ENCODE peak calls at places on chromosomes 16 and 17, in five cellular contexts. T, S, P, X and O are unnamed samples.

GRCh38 chr16:4123617-4124300 is 7.5 kb upstream of the ADCY9 start:
- DNase-seq in T (no peak), S (peak), P (no peak), X (peak), O (no peak)

GRCh38 chr17:69402052-69402451 is 12.4 kb upstream of the MAP2K6 start:
- DNase-seq in T (no peak), S (no peak), P (no peak), X (no peak), O (no peak)

GRCh38 chr17:78278139-78278741 is 46.8 kb downstream of the TMEM235 start:
- DNase-seq in T (no peak), S (no peak), P (no peak), X (no peak), O (peak)

GRCh38 chr16:2082171-2082982 is 34.6 kb downstream of the TSC2 start:
- DNase-seq in T (no peak), S (peak), P (no peak), X (no peak), O (no peak)

GRCh38 chr16:52552643-52553042 is 5.7 kb upstream of the TOX3 start:
- DNase-seq in T (no peak), S (no peak), P (peak), X (no peak), O (no peak)

GRCh38 chr17:42518046-42518754 is 17.8 kb upstream of the NAGLU start:
- DNase-seq in T (no peak), S (peak), P (no peak), X (peak), O (peak)

GRCh38 chr17:17497065-17497844 is 1.1 kb upstream of the RASD1 start:
- DNase-seq in T (no peak), S (no peak), P (no peak), X (no peak), O (peak)

GRCh38 chr16:11506816-11507305 is 79.9 kb downstream of the LITAF start:
- DNase-seq in T (no peak), S (no peak), P (no peak), X (no peak), O (no peak)

GRCh38 chr16:73956592-73957495 is 339.8 kb upstream of the PSMD7 start:
- DNase-seq in T (no peak), S (peak), P (peak), X (peak), O (peak)

GRCh38 chr16:4301968-4302367 is 13.9 kb upstream of the GLIS2 start:
- DNase-seq in T (no peak), S (no peak), P (no peak), X (no peak), O (no peak)

GRCh38 chr16:47666434-47666833 is 205.3 kb downstream of the PHKB start:
- DNase-seq in T (no peak), S (no peak), P (no peak), X (no peak), O (no peak)

GRCh38 chr16:66386629-66387622 is 20.4 kb downstream of the CDH5 start:
- DNase-seq in T (no peak), S (no peak), P (no peak), X (no peak), O (no peak)

GRCh38 chr17:50274142-50274944 is at the start of gene TMEM92:
- DNase-seq in T (peak), S (no peak), P (peak), X (no peak), O (peak)

GRCh38 chr17:6455321-6455705 is 11.1 kb downstream of the PIMREG start:
- DNase-seq in T (no peak), S (peak), P (no peak), X (no peak), O (peak)

GRCh38 chr17:63442074-63442473 is 4.0 kb downstream of the CYB561 start:
- DNase-seq in T (no peak), S (no peak), P (no peak), X (no peak), O (no peak)

GRCh38 chr16:73503093-73503492 is 455.2 kb upstream of the ZFHX3 start:
- DNase-seq in T (no peak), S (no peak), P (no peak), X (no peak), O (no peak)

GRCh38 chr17:1029912-1030656 is 33.2 kb downstream of the TIMM22 start:
- DNase-seq in T (no peak), S (no peak), P (no peak), X (no peak), O (no peak)

GRCh38 chr16:74771656-74772315 is 2.8 kb downstream of the FA2H start:
- DNase-seq in T (no peak), S (no peak), P (no peak), X (no peak), O (no peak)

GRCh38 chr16:12901597-12902436 is at the start of gene SHISA9:
- DNase-seq in T (no peak), S (no peak), P (peak), X (no peak), O (no peak)

GRCh38 chr16:81224836-81225235 is 13.7 kb upstream of the BCO1 start:
- DNase-seq in T (no peak), S (no peak), P (no peak), X (peak), O (no peak)

GRCh38 chr17:7177210-7177953 is 1.8 kb downstream of the ASGR1 start:
- DNase-seq in T (no peak), S (peak), P (peak), X (peak), O (peak)

GRCh38 chr16:19589771-19590302 is 34.3 kb downstream of the VPS35L start:
- DNase-seq in T (no peak), S (peak), P (no peak), X (peak), O (no peak)

GRCh38 chr16:48820379-48820778 is 210.4 kb upstream of the N4BP1 start:
- DNase-seq in T (no peak), S (no peak), P (no peak), X (no peak), O (no peak)

GRCh38 chr16:29845656-29846055 is 17.4 kb downstream of the CDIPT start:
- DNase-seq in T (no peak), S (no peak), P (no peak), X (no peak), O (no peak)

GRCh38 chr16:10594312-10594950 is 14.0 kb upstream of the EMP2 start:
- DNase-seq in T (no peak), S (no peak), P (no peak), X (no peak), O (no peak)

GRCh38 chr16:12311887-12312286 is 335.4 kb downstream of the SNX29 start:
- DNase-seq in T (no peak), S (no peak), P (no peak), X (no peak), O (no peak)

GRCh38 chr16:69049146-69049545 is 56.3 kb upstream of the HAS3 start:
- DNase-seq in T (no peak), S (peak), P (no peak), X (peak), O (no peak)

GRCh38 chr17:60817187-60817586 is 139.5 kb downstream of the BCAS3 start:
- DNase-seq in T (no peak), S (peak), P (no peak), X (peak), O (no peak)

GRCh38 chr17:28552201-28552999 is at the start of gene UNC119:
- DNase-seq in T (no peak), S (peak), P (peak), X (peak), O (peak)
- H3K14ac ChIP-seq in T (no peak), S (peak), P (peak), X (peak), O (peak)

GRCh38 chr17:27462149-27462548 is 5.9 kb downstream of the KSR1 start:
- DNase-seq in T (no peak), S (no peak), P (no peak), X (no peak), O (no peak)
- H3K14ac ChIP-seq in T (no peak), S (no peak), P (no peak), X (no peak), O (no peak)

GRCh38 chr17:4477286-4477791 is 21.3 kb upstream of the SPNS2 start:
- DNase-seq in T (no peak), S (no peak), P (no peak), X (no peak), O (no peak)
- H3K14ac ChIP-seq in T (no peak), S (no peak), P (peak), X (no peak), O (no peak)

DNA sequence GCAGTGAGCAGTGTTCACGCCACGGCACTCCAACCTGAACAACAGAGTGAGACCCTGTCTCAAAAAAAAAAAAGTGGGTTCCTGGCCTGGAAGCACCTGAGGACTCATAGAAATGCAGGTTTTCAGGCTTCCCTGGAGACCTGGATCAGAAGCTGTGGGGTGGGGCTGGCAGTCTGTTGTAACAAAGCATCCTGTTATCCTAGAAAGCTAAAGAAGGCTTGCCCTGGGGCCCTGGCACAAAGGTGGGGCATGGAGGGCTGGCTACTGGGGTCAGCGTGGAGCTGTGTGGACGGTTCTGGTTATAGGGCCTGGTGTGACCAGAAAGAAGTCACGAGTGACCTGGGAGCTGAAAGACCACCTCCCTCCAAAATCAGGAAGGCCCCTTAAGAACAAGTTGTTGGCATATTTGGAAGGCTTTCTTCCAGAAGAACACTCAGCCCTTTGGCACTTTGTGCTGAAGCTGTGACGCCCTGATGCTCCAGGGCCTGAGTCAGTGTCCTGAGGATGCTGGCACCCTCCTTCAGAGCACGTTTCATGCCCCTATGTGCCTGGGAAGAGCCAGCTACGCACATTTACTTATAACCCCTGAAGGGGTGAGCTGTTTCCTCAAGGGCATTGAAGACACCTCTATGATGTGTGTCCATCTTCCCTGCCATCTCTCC is 6.2 kb downstream of the CRISPLD2 start:
- DNase-seq in T (no peak), S (peak), P (no peak), X (no peak), O (no peak)
- H3K14ac ChIP-seq in T (no peak), S (peak), P (no peak), X (no peak), O (no peak)

GRCh38 chr16:84898447-84898846 is 78.7 kb downstream of the CRISPLD2 start:
- DNase-seq in T (no peak), S (peak), P (no peak), X (no peak), O (no peak)
- H3K14ac ChIP-seq in T (no peak), S (no peak), P (no peak), X (no peak), O (no peak)

DNA sequence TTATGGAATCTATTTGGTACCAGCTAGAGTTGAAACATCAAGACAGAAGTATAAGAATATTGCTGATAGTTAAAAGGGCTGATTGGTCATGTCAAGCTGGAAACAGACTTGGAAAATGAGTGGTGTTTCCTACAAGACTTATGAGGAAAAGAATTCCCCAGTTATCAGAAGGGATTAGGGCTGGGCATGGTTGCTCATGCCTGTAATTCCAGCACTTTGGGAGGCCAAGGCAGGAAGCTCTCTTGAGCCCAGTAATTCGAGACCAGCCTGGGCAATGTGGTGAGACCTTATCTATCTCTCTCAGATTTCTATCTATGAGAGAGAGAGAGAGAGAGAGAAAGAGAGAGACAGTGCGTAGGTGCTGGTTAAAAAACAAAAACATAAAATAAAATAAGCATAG is 139.5 kb upstream of the PMFBP1 start:
- DNase-seq in T (no peak), S (peak), P (no peak), X (peak), O (no peak)
- H3K14ac ChIP-seq in T (no peak), S (no peak), P (no peak), X (no peak), O (no peak)

DNA sequence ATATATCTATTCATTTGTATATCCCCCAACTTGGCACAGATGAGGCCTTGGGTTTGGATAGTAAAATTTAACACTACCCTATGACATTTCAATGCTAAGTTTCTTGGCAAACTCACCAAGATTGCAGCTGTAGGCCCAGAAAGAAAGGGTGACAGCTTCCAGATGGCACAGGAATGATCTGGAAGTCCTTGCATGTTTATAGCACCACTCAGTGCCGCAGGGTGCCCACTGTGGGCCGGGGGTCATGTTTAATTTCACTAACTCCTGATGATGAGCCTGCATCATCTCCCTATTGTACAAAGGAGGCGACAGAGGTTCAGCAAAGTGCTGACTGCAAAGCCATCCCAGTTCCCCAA is 166.0 kb downstream of the XYLT1 start:
- DNase-seq in T (no peak), S (peak), P (no peak), X (no peak), O (no peak)
- H3K14ac ChIP-seq in T (no peak), S (no peak), P (no peak), X (no peak), O (no peak)